ENCODE peak calls at places on chromosomes 6 and 20, in seven cellular contexts. One of them, this sample, is unnamed.
A peak's percentile ranks its signal among the peaks of the same experiment; 100 is the strongest.

GRCh38 chr20:44924526-44924925 is 14.7 kb downstream of the PABPC1L start:
- DNase-seq in lower leg skin: no peak
- DNase-seq in heart left ventricle: no peak
- DNase-seq in right lobe of liver: no peak
- DNase-seq in prostate gland: no peak
- DNase-seq in A549: no peak
- DNase-seq in H54: no peak
- DNase-seq in this sample: no peak

GRCh38 chr6:87366428-87366827 is 21.8 kb downstream of the C6orf163 start:
- DNase-seq in prostate gland: no peak
- DNase-seq in H54: no peak
- DNase-seq in heart left ventricle: no peak
- DNase-seq in A549: no peak
- DNase-seq in lower leg skin: no peak
- DNase-seq in right lobe of liver: no peak
- DNase-seq in this sample: no peak

GRCh38 chr6:26312096-26312463 is 52.9 kb upstream of the BTN3A2 start:
- DNase-seq in heart left ventricle: no peak
- DNase-seq in A549: no peak
- DNase-seq in right lobe of liver: no peak
- DNase-seq in lower leg skin: no peak
- DNase-seq in H54: no peak
- DNase-seq in prostate gland: no peak
- DNase-seq in this sample: no peak

GRCh38 chr6:47729019-47729418 is 30.6 kb downstream of the ADGRF4 start:
- DNase-seq in A549: no peak
- DNase-seq in lower leg skin: no peak
- DNase-seq in H54: peak; percentile 9
- DNase-seq in right lobe of liver: no peak
- DNase-seq in heart left ventricle: no peak
- DNase-seq in prostate gland: no peak
- DNase-seq in this sample: no peak

GRCh38 chr6:3284436-3284876 is 25.7 kb downstream of the PSMG4 start:
- DNase-seq in H54: no peak
- DNase-seq in right lobe of liver: no peak
- DNase-seq in prostate gland: peak; percentile 54
- DNase-seq in heart left ventricle: no peak
- DNase-seq in lower leg skin: no peak
- DNase-seq in A549: no peak
- DNase-seq in this sample: no peak

GRCh38 chr6:89542856-89543254 is 95.7 kb downstream of the LYRM2 start:
- DNase-seq in right lobe of liver: no peak
- DNase-seq in A549: no peak
- DNase-seq in prostate gland: no peak
- DNase-seq in lower leg skin: no peak
- DNase-seq in heart left ventricle: no peak
- DNase-seq in H54: no peak
- DNase-seq in this sample: no peak

GRCh38 chr6:133590196-133590595 is 298.7 kb upstream of the TCF21 start:
- DNase-seq in prostate gland: no peak
- DNase-seq in H54: no peak
- DNase-seq in right lobe of liver: no peak
- DNase-seq in A549: peak; percentile 17
- DNase-seq in heart left ventricle: no peak
- DNase-seq in lower leg skin: no peak
- DNase-seq in this sample: no peak

GRCh38 chr6:150934380-150934779 is 68.9 kb downstream of the MTHFD1L start:
- DNase-seq in H54: no peak
- DNase-seq in lower leg skin: no peak
- DNase-seq in heart left ventricle: no peak
- DNase-seq in prostate gland: no peak
- DNase-seq in A549: peak; percentile 45
- DNase-seq in right lobe of liver: no peak
- DNase-seq in this sample: no peak

GRCh38 chr20:44370639-44371218 is 15.2 kb downstream of the HNF4A start:
- DNase-seq in A549: peak; percentile 90
- DNase-seq in right lobe of liver: peak; percentile 65
- DNase-seq in lower leg skin: no peak
- DNase-seq in prostate gland: no peak
- DNase-seq in heart left ventricle: no peak
- DNase-seq in H54: no peak
- DNase-seq in this sample: peak; percentile 61

GRCh38 chr6:26550250-26550993 is 12.3 kb downstream of the HMGN4 start:
- DNase-seq in heart left ventricle: peak; percentile 60
- DNase-seq in prostate gland: no peak
- DNase-seq in H54: no peak
- DNase-seq in right lobe of liver: peak; percentile 53
- DNase-seq in lower leg skin: no peak
- DNase-seq in A549: no peak
- DNase-seq in this sample: peak; percentile 70

GRCh38 chr6:6588064-6588923 is at the start of gene LY86:
- DNase-seq in A549: no peak
- DNase-seq in lower leg skin: no peak
- DNase-seq in right lobe of liver: no peak
- DNase-seq in prostate gland: no peak
- DNase-seq in H54: no peak
- DNase-seq in heart left ventricle: peak; percentile 57
- DNase-seq in this sample: peak; percentile 52

GRCh38 chr6:31569861-31570536 is 2.1 kb upstream of the LTA start:
- DNase-seq in heart left ventricle: no peak
- DNase-seq in right lobe of liver: no peak
- DNase-seq in lower leg skin: peak; percentile 50
- DNase-seq in H54: no peak
- DNase-seq in prostate gland: no peak
- DNase-seq in A549: no peak
- DNase-seq in this sample: no peak

GRCh38 chr6:49911252-49911651 is 44.9 kb upstream of the CRISP1 start:
- DNase-seq in H54: no peak
- DNase-seq in heart left ventricle: no peak
- DNase-seq in lower leg skin: no peak
- DNase-seq in prostate gland: no peak
- DNase-seq in right lobe of liver: no peak
- DNase-seq in A549: no peak
- DNase-seq in this sample: no peak

GRCh38 chr20:9837634-9838033 is 1.2 kb downstream of the PAK5 start:
- DNase-seq in H54: no peak
- DNase-seq in A549: no peak
- DNase-seq in prostate gland: no peak
- DNase-seq in heart left ventricle: no peak
- DNase-seq in right lobe of liver: no peak
- DNase-seq in lower leg skin: no peak
- DNase-seq in this sample: no peak

GRCh38 chr6:12196326-12196936 is 93.7 kb upstream of the EDN1 start:
- DNase-seq in heart left ventricle: no peak
- DNase-seq in A549: no peak
- DNase-seq in right lobe of liver: no peak
- DNase-seq in prostate gland: no peak
- DNase-seq in H54: no peak
- DNase-seq in lower leg skin: no peak
- DNase-seq in this sample: no peak

GRCh38 chr20:49851991-49852390 is 39.4 kb downstream of the SLC9A8 start:
- DNase-seq in H54: no peak
- DNase-seq in A549: no peak
- DNase-seq in lower leg skin: no peak
- DNase-seq in heart left ventricle: peak; percentile 31
- DNase-seq in prostate gland: no peak
- DNase-seq in right lobe of liver: no peak
- DNase-seq in this sample: no peak

GRCh38 chr20:44409132-44409600 is 53.7 kb downstream of the HNF4A start:
- DNase-seq in heart left ventricle: no peak
- DNase-seq in right lobe of liver: no peak
- DNase-seq in H54: no peak
- DNase-seq in A549: no peak
- DNase-seq in prostate gland: no peak
- DNase-seq in lower leg skin: no peak
- DNase-seq in this sample: no peak

GRCh38 chr6:36198986-36199385 is 2.4 kb downstream of the BRPF3 start:
- DNase-seq in A549: no peak
- DNase-seq in lower leg skin: no peak
- DNase-seq in H54: no peak
- DNase-seq in right lobe of liver: no peak
- DNase-seq in heart left ventricle: no peak
- DNase-seq in prostate gland: no peak
- DNase-seq in this sample: no peak

GRCh38 chr6:36197739-36198221 is 1.2 kb downstream of the BRPF3 start:
- DNase-seq in right lobe of liver: no peak
- DNase-seq in A549: no peak
- DNase-seq in heart left ventricle: no peak
- DNase-seq in H54: no peak
- DNase-seq in lower leg skin: peak; percentile 88
- DNase-seq in prostate gland: no peak
- DNase-seq in this sample: no peak

GRCh38 chr6:36196880-36197548 is 470 bp downstream of the BRPF3 start:
- DNase-seq in lower leg skin: peak; percentile 100
- DNase-seq in prostate gland: peak; percentile 98
- DNase-seq in right lobe of liver: peak; percentile 100
- DNase-seq in H54: peak; percentile 99
- DNase-seq in A549: peak; percentile 92
- DNase-seq in heart left ventricle: peak; percentile 100
- DNase-seq in this sample: peak; percentile 100

GRCh38 chr6:36195471-36196048 is 984 bp upstream of the BRPF3 start:
- DNase-seq in A549: no peak
- DNase-seq in right lobe of liver: no peak
- DNase-seq in lower leg skin: no peak
- DNase-seq in H54: no peak
- DNase-seq in heart left ventricle: no peak
- DNase-seq in prostate gland: no peak
- DNase-seq in this sample: no peak

DNA sequence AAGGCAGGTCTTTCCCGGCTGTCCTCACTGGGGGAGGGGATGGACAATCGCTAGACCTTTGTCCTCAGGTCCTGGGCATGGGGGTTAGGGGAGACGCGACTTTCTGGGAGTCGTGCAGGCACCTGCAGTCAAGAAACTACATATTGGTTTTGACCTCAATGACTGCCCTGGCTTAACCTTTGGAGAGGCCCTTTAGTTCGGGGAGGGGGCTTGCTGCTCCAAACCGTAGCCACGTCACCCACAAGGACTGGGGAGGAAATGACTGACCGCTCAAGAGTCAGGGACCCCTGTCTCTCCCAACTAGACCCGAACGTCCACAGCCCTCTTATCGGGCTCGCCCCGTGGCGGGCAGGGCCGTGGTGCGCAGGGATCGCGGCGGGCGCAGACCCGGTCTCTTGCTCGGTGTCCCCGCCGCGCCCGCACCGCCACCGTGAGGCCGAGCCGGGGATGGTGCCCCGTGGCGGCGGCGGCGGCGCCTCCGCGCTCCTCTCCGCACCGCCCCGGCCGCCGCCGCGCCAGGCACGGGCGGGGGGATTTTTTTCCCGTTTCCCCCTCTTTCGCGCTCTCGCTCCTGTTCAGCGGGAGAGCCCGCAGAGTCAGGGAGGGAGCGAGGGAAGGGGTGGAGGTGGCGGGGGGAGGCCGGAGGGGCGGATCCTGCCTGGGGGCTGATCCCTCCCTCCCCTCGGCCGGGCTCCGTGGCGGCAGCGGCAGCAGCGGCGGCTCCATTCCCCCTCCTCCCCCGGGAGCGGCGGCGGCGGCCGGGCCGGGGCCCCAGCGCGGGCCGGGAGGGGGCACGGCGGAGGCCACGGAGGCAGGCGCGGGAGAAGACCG is at the start of gene BRPF3:
- DNase-seq in heart left ventricle: peak; percentile 87
- DNase-seq in prostate gland: peak; percentile 77
- DNase-seq in lower leg skin: peak; percentile 95
- DNase-seq in right lobe of liver: peak; percentile 87
- DNase-seq in H54: peak; percentile 74
- DNase-seq in A549: peak; percentile 53
- DNase-seq in this sample: peak; percentile 74
- TF ChIP-seq POLR2A in heart left ventricle: no peak
- TF ChIP-seq POLR2A in prostate gland: no peak
- TF ChIP-seq POLR2A in lower leg skin: no peak
- TF ChIP-seq POLR2A in right lobe of liver: peak; percentile 63
- TF ChIP-seq POLR2A in H54: peak; percentile 47
- TF ChIP-seq POLR2A in A549: no peak
- TF ChIP-seq POLR2A in this sample: no peak

GRCh38 chr20:21125849-21126840 is at the start of gene KIZ:
- DNase-seq in A549: peak; percentile 83
- DNase-seq in H54: peak; percentile 82
- DNase-seq in prostate gland: peak; percentile 96
- DNase-seq in lower leg skin: peak; percentile 99
- DNase-seq in right lobe of liver: peak; percentile 99
- DNase-seq in heart left ventricle: peak; percentile 97
- DNase-seq in this sample: peak; percentile 99
- TF ChIP-seq POLR2A in A549: peak; percentile 95
- TF ChIP-seq POLR2A in H54: peak; percentile 99
- TF ChIP-seq POLR2A in prostate gland: peak; percentile 77
- TF ChIP-seq POLR2A in lower leg skin: no peak
- TF ChIP-seq POLR2A in right lobe of liver: peak; percentile 74
- TF ChIP-seq POLR2A in heart left ventricle: peak; percentile 92
- TF ChIP-seq POLR2A in this sample: peak; percentile 61

GRCh38 chr6:166826264-166826663 is 130.1 kb downstream of the RNASET2 start:
- DNase-seq in heart left ventricle: no peak
- DNase-seq in lower leg skin: no peak
- DNase-seq in H54: no peak
- DNase-seq in right lobe of liver: no peak
- DNase-seq in A549: no peak
- DNase-seq in prostate gland: no peak
- DNase-seq in this sample: no peak

GRCh38 chr6:166830891-166831363 is 125.4 kb downstream of the RNASET2 start:
- DNase-seq in right lobe of liver: no peak
- DNase-seq in lower leg skin: no peak
- DNase-seq in A549: no peak
- DNase-seq in H54: no peak
- DNase-seq in prostate gland: no peak
- DNase-seq in heart left ventricle: no peak
- DNase-seq in this sample: no peak

GRCh38 chr6:166834049-166834448 is 122.3 kb downstream of the RNASET2 start:
- DNase-seq in H54: no peak
- DNase-seq in A549: no peak
- DNase-seq in right lobe of liver: no peak
- DNase-seq in lower leg skin: no peak
- DNase-seq in prostate gland: no peak
- DNase-seq in heart left ventricle: no peak
- DNase-seq in this sample: no peak

GRCh38 chr6:166828397-166829002 is 127.8 kb downstream of the RNASET2 start:
- DNase-seq in prostate gland: no peak
- DNase-seq in H54: no peak
- DNase-seq in A549: no peak
- DNase-seq in right lobe of liver: no peak
- DNase-seq in lower leg skin: no peak
- DNase-seq in heart left ventricle: no peak
- DNase-seq in this sample: no peak

GRCh38 chr6:166830185-166830890 is 126.0 kb downstream of the RNASET2 start:
- DNase-seq in right lobe of liver: no peak
- DNase-seq in prostate gland: no peak
- DNase-seq in heart left ventricle: no peak
- DNase-seq in H54: no peak
- DNase-seq in lower leg skin: no peak
- DNase-seq in A549: no peak
- DNase-seq in this sample: no peak
- TF ChIP-seq POLR2A in right lobe of liver: no peak
- TF ChIP-seq POLR2A in prostate gland: no peak
- TF ChIP-seq POLR2A in heart left ventricle: no peak
- TF ChIP-seq POLR2A in H54: no peak
- TF ChIP-seq POLR2A in lower leg skin: no peak
- TF ChIP-seq POLR2A in A549: no peak
- TF ChIP-seq POLR2A in this sample: no peak

DNA sequence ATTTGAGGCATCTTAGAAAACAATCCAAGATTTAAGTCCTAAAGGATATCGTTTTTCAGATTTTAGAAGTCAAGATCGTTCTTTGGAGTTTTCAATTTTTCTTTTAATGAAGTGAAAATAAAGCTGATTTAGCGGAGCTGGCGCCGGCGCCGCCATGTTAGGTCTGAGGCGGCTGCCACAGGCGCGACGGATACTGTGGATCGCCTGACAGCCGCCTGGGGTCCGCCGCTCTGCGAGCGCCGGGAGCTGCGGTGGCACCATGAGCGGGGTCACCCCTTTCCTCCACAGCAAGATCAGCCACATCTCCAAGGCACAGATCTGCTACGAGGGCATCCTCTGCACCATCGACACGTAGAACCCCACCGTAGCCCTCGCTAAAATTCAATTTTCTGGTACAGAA is 247.2 kb downstream of the GJA1 start:
- DNase-seq in H54: no peak
- DNase-seq in right lobe of liver: no peak
- DNase-seq in lower leg skin: no peak
- DNase-seq in heart left ventricle: no peak
- DNase-seq in prostate gland: no peak
- DNase-seq in A549: no peak
- DNase-seq in this sample: no peak
- TF ChIP-seq POLR2A in H54: no peak
- TF ChIP-seq POLR2A in right lobe of liver: no peak
- TF ChIP-seq POLR2A in lower leg skin: no peak
- TF ChIP-seq POLR2A in heart left ventricle: no peak
- TF ChIP-seq POLR2A in prostate gland: no peak
- TF ChIP-seq POLR2A in A549: no peak
- TF ChIP-seq POLR2A in this sample: no peak